ENCODE peak calls at places on chromosomes 3 and 15, in ten cellular contexts. T is CD14-positive monocyte, L is astrocyte of the spinal cord, C is KBM-7, M is frontal cortex, W is NCI-H748 treated with DMSO at 0.1 percent for 48 hours, H is AG04450, V is ELR, K is prostate gland, F is OCI-M1. N is an unnamed sample.
A peak's percentile ranks its signal among the peaks of the same experiment; 100 is the strongest.

GRCh38 chr15:75456710-75457109 is 5.2 kb upstream of the SIN3A start:
- DNase-seq in T (no peak), L (no peak), C (peak; percentile 33), M (no peak), W (no peak), H (no peak), V (peak; percentile 25), K (no peak), F (peak; percentile 28), N (peak; percentile 30)

GRCh38 chr3:49716691-49717538 is 2.6 kb downstream of the AMIGO3 start:
- DNase-seq in T (no peak), L (no peak), C (no peak), M (no peak), W (no peak), H (no peak), V (no peak), K (no peak), F (no peak), N (no peak)

GRCh38 chr3:159914421-159914820 is 74.2 kb upstream of the IL12A start:
- DNase-seq in T (no peak), L (no peak), C (no peak), M (no peak), W (no peak), H (no peak), V (no peak), K (no peak), F (no peak), N (peak; percentile 30)

GRCh38 chr3:138899592-138899991 is 47.3 kb downstream of the FOXL2 start:
- DNase-seq in T (no peak), L (no peak), C (no peak), M (no peak), W (no peak), H (no peak), V (no peak), K (no peak), F (no peak), N (peak; percentile 25)

GRCh38 chr3:9109570-9109914 is 139.9 kb downstream of the SRGAP3 start:
- DNase-seq in T (no peak), L (no peak), C (peak; percentile 43), M (no peak), W (no peak), H (no peak), V (no peak), K (no peak), F (no peak), N (no peak)

GRCh38 chr3:143755978-143756377 is 92.3 kb downstream of the SLC9A9 start:
- DNase-seq in T (no peak), L (no peak), C (no peak), M (no peak), W (no peak), H (no peak), V (no peak), K (no peak), F (no peak), N (no peak)

GRCh38 chr15:33200903-33201302 is 6.4 kb upstream of the FMN1 start:
- DNase-seq in T (no peak), L (no peak), C (no peak), M (no peak), W (no peak), H (no peak), V (no peak), K (no peak), F (no peak), N (no peak)

GRCh38 chr3:127168271-127168670 is 24.7 kb upstream of the PRR23E start:
- DNase-seq in T (no peak), L (no peak), C (no peak), M (no peak), W (no peak), H (no peak), V (no peak), K (no peak), F (no peak), N (no peak)

GRCh38 chr3:49469037-49469875 is 811 bp upstream of the DAG1 start:
- DNase-seq in T (no peak), L (peak; percentile 50), C (no peak), M (peak; percentile 62), W (no peak), H (no peak), V (peak; percentile 83), K (peak; percentile 57), F (no peak), N (peak; percentile 85)

GRCh38 chr3:25603703-25604102 is 61.0 kb downstream of the TOP2B start:
- DNase-seq in T (peak; percentile 72), L (no peak), C (peak; percentile 71), M (no peak), W (no peak), H (no peak), V (no peak), K (no peak), F (peak; percentile 86), N (peak; percentile 38)

GRCh38 chr15:100131321-100132224 is 210.2 kb downstream of the ADAMTS17 start:
- DNase-seq in T (no peak), L (peak; percentile 25), C (no peak), M (no peak), W (no peak), H (no peak), V (no peak), K (peak; percentile 18), F (peak; percentile 49), N (peak; percentile 18)

GRCh38 chr15:36585774-36586173 is 6.3 kb downstream of the CDIN1 start:
- DNase-seq in T (no peak), L (no peak), C (no peak), M (no peak), W (no peak), H (no peak), V (no peak), K (no peak), F (no peak), N (no peak)

GRCh38 chr3:58531956-58532355 is 5.0 kb downstream of the ACOX2 start:
- DNase-seq in T (no peak), L (no peak), C (no peak), M (no peak), W (no peak), H (no peak), V (peak; percentile 68), K (no peak), F (no peak), N (no peak)

GRCh38 chr3:136893848-136894443 is 31.9 kb downstream of the NCK1 start:
- DNase-seq in T (no peak), L (peak; percentile 16), C (no peak), M (no peak), W (no peak), H (peak; percentile 67), V (peak; percentile 88), K (no peak), F (no peak), N (peak; percentile 80)

GRCh38 chr3:178291555-178291954 is 244.7 kb upstream of the KCNMB2 start:
- DNase-seq in T (no peak), L (no peak), C (no peak), M (no peak), W (no peak), H (no peak), V (no peak), K (no peak), F (no peak), N (no peak)

GRCh38 chr15:92079047-92079446 is 225.5 kb downstream of the SLCO3A1 start:
- DNase-seq in T (no peak), L (no peak), C (peak; percentile 35), M (no peak), W (no peak), H (no peak), V (peak; percentile 1), K (no peak), F (peak; percentile 66), N (no peak)

GRCh38 chr3:122066331-122067213 is 11.4 kb downstream of the CD86 start:
- DNase-seq in T (no peak), L (no peak), C (peak; percentile 45), M (no peak), W (no peak), H (no peak), V (no peak), K (no peak), F (peak; percentile 70), N (no peak)

GRCh38 chr3:115099115-115099884 is 47.8 kb downstream of the ZBTB20 start:
- DNase-seq in T (no peak), L (peak; percentile 17), C (no peak), M (no peak), W (peak; percentile 2), H (no peak), V (no peak), K (no peak), F (peak; percentile 44), N (no peak)

GRCh38 chr15:74176262-74177208 is 3.0 kb downstream of the ISLR start:
- DNase-seq in T (no peak), L (peak; percentile 34), C (no peak), M (no peak), W (no peak), H (no peak), V (no peak), K (no peak), F (no peak), N (no peak)

GRCh38 chr3:112568642-112569041 is 6.8 kb downstream of the SLC35A5 start:
- DNase-seq in T (no peak), L (no peak), C (no peak), M (no peak), W (no peak), H (no peak), V (peak; percentile 42), K (no peak), F (no peak), N (peak; percentile 54)

GRCh38 chr3:196186661-196187573 is 24.3 kb downstream of the ZDHHC19 start:
- DNase-seq in T (no peak), L (no peak), C (peak; percentile 76), M (no peak), W (peak; percentile 68), H (no peak), V (no peak), K (no peak), F (no peak), N (no peak)

GRCh38 chr3:69212411-69213160 is 90.2 kb upstream of the LMOD3 start:
- DNase-seq in T (no peak), L (peak; percentile 83), C (peak; percentile 81), M (no peak), W (no peak), H (no peak), V (peak; percentile 80), K (no peak), F (peak; percentile 90), N (peak; percentile 44)

GRCh38 chr3:71468311-71469130 is 115.0 kb downstream of the FOXP1 start:
- DNase-seq in T (no peak), L (no peak), C (no peak), M (no peak), W (no peak), H (no peak), V (no peak), K (no peak), F (no peak), N (no peak)

GRCh38 chr15:83887404-83887803 is 233.5 kb downstream of the ADAMTSL3 start:
- DNase-seq in T (no peak), L (no peak), C (no peak), M (no peak), W (no peak), H (no peak), V (no peak), K (no peak), F (no peak), N (no peak)

GRCh38 chr15:44427756-44428724 is 611 bp downstream of the CTDSPL2 start:
- DNase-seq in T (no peak), L (peak; percentile 10), C (peak; percentile 25), M (no peak), W (peak; percentile 79), H (no peak), V (peak; percentile 73), K (peak; percentile 44), F (peak; percentile 76), N (peak; percentile 7)

GRCh38 chr3:43490640-43491185 is 131.1 kb downstream of the ANO10 start:
- DNase-seq in T (no peak), L (no peak), C (no peak), M (no peak), W (no peak), H (no peak), V (no peak), K (no peak), F (no peak), N (no peak)

GRCh38 chr15:90354986-90355385 is 2.9 kb downstream of the ZNF774 start:
- DNase-seq in T (no peak), L (no peak), C (no peak), M (no peak), W (no peak), H (no peak), V (no peak), K (no peak), F (no peak), N (peak; percentile 79)

GRCh38 chr3:102595057-102595456 is 160.2 kb downstream of the ZPLD1 start:
- DNase-seq in T (no peak), L (no peak), C (no peak), M (no peak), W (no peak), H (no peak), V (no peak), K (no peak), F (no peak), N (no peak)

N was measured in AG10803.